ENCODE peak calls at places on chromosomes 12 and 14, in seven cellular contexts. S is psoas muscle; D is foreskin keratinocyte; P is activated effector memory CD4-positive, alpha-beta T cell treated with anti-CD3 and anti-CD28 coated beads, Interleukin-2, amount 50 U/mL, for 16 hours; L is CD4-positive, alpha-beta memory T cell; B is LHCN-M2; C is activated naive CD8-positive, alpha-beta T cell treated with anti-CD3 and anti-CD28 coated beads for 36 hours. Y is an unnamed sample.

GRCh38 chr12:115998789-115999478 is 278.6 kb downstream of the MED13L start:
- DNase-seq in P (no peak), D (no peak), S (no peak), C (no peak), B (no peak), L (no peak), Y (no peak)

GRCh38 chr14:91311284-91311662 is 66.8 kb upstream of the GPR68 start:
- DNase-seq in P (peak), L (peak), C (peak), S (no peak), B (no peak), D (no peak), Y (no peak)

GRCh38 chr12:93819048-93819491 is 141.9 kb downstream of the CRADD start:
- DNase-seq in D (no peak), S (peak), B (no peak), C (no peak), L (no peak), P (no peak), Y (peak)

GRCh38 chr12:89453579-89453978 is 71.0 kb downstream of the GALNT4 start:
- DNase-seq in D (no peak), P (no peak), B (peak), L (no peak), S (no peak), C (no peak), Y (peak)

GRCh38 chr14:24310387-24310665 is 386 bp downstream of the LTB4R2 start:
- DNase-seq in P (no peak), D (no peak), B (no peak), C (no peak), L (peak), S (no peak), Y (no peak)

GRCh38 chr14:74922752-74923401 is at the start of gene RPS6KL1:
- DNase-seq in L (peak), S (peak), D (no peak), P (peak), C (peak), B (peak), Y (peak)

GRCh38 chr12:15662983-15663659 is 126.1 kb downstream of the EPS8 start:
- DNase-seq in L (no peak), D (peak), C (no peak), S (no peak), P (no peak), B (no peak), Y (peak)

GRCh38 chr14:99670361-99671229 is 13.5 kb upstream of the CYP46A1 start:
- DNase-seq in P (no peak), C (no peak), D (no peak), B (no peak), S (no peak), L (no peak), Y (no peak)

GRCh38 chr14:46034305-46034704 is 617.3 kb downstream of the RPL10L start:
- DNase-seq in S (no peak), P (no peak), C (no peak), L (no peak), B (no peak), D (no peak), Y (no peak)

GRCh38 chr14:102694530-102695171 is 82.6 kb upstream of the TRAF3 start:
- DNase-seq in L (peak), B (peak), P (peak), D (no peak), S (no peak), C (peak), Y (peak)

GRCh38 chr14:65333926-65334687 is 78.4 kb upstream of the FUT8 start:
- DNase-seq in B (no peak), C (no peak), L (no peak), S (peak), D (no peak), P (no peak), Y (peak)

GRCh38 chr12:57008113-57008687 is 1.9 kb upstream of the ZBTB39 start:
- DNase-seq in L (peak), C (no peak), S (no peak), D (no peak), B (peak), P (no peak), Y (peak)

GRCh38 chr14:55122441-55122986 is 6.5 kb upstream of the LGALS3 start:
- DNase-seq in P (no peak), B (no peak), C (no peak), L (no peak), D (no peak), S (no peak), Y (no peak)

GRCh38 chr14:35374273-35374681 is 30.3 kb downstream of the NFKBIA start:
- DNase-seq in S (peak), D (peak), L (no peak), B (peak), C (no peak), P (no peak), Y (peak)

GRCh38 chr12:94046626-94047410 is 101.6 kb upstream of the PLXNC1 start:
- DNase-seq in C (no peak), B (no peak), S (peak), L (no peak), D (peak), P (no peak), Y (no peak)

GRCh38 chr14:104795781-104796681 is 483 bp upstream of the AKT1 start:
- DNase-seq in B (peak), P (peak), S (peak), D (no peak), L (peak), C (peak), Y (peak)

GRCh38 chr14:100541621-100542560 is 45.3 kb downstream of the BEGAIN start:
- DNase-seq in B (no peak), S (no peak), L (no peak), D (no peak), C (no peak), P (no peak), Y (no peak)

GRCh38 chr14:60106341-60106740 is 14.6 kb downstream of the PCNX4 start:
- DNase-seq in L (no peak), B (peak), D (no peak), C (no peak), S (no peak), P (no peak), Y (peak)

GRCh38 chr12:124683725-124684124 is 116.3 kb upstream of the NCOR2 start:
- DNase-seq in P (no peak), D (no peak), B (no peak), L (no peak), C (no peak), S (no peak), Y (no peak)

GRCh38 chr14:77140937-77141591 is 527 bp downstream of the ZDHHC22 start:
- DNase-seq in P (no peak), B (no peak), C (peak), S (no peak), L (no peak), D (no peak), Y (peak)

GRCh38 chr12:54689984-54690383 is 41.8 kb upstream of the DCD start:
- DNase-seq in D (no peak), S (no peak), L (no peak), P (no peak), B (peak), C (no peak), Y (no peak)

GRCh38 chr14:100393362-100393761 is 70.2 kb downstream of the SLC25A47 start:
- DNase-seq in C (no peak), S (no peak), D (no peak), P (no peak), L (no peak), B (no peak), Y (no peak)

GRCh38 chr14:52348796-52349195 is 34.7 kb downstream of the PTGER2 start:
- DNase-seq in B (peak), S (no peak), P (no peak), D (no peak), C (no peak), L (no peak), Y (peak)

GRCh38 chr12:122394626-122395194 is 27.8 kb downstream of the CLIP1 start:
- DNase-seq in B (no peak), C (no peak), P (no peak), S (peak), L (no peak), D (no peak), Y (no peak)

GRCh38 chr14:53411110-53411509 is 258.0 kb upstream of the DDHD1 start:
- DNase-seq in C (no peak), L (no peak), S (no peak), D (no peak), B (peak), P (no peak), Y (peak)

GRCh38 chr12:47807338-47807737 is 12.4 kb downstream of the HDAC7 start:
- DNase-seq in B (no peak), S (no peak), P (no peak), D (no peak), C (no peak), L (no peak), Y (no peak)